ENCODE peak calls at places on chromosomes 6 and 20, in eight cellular contexts. X is CD8-positive, alpha-beta T cell; P is activated CD8-positive, alpha-beta memory T cell treated with anti-CD3 and anti-CD28 coated beads, Interleukin-2, amount 50 U/mL, for 48 hours; H is stimulated activated naive CD8-positive, alpha-beta T cell treated with anti-CD3 and anti-CD28 coated beads, Interleukin-15, Interleukin-2, amounts not matched to agents 100 U/mL and 50 U/mL, for 24 hours; D is SW 1271; N is AG08395; K is glutamatergic neuron; C is cardiac fibroblast. S is an unnamed sample.

GRCh38 chr6:41451039-41451438 is 95.1 kb upstream of the FOXP4 start:
- DNase-seq in X (no peak), P (no peak), H (no peak), D (no peak), N (no peak), K (peak), C (no peak), S (no peak)

GRCh38 chr20:38762174-38762573 is 13.9 kb downstream of the ACTR5 start:
- DNase-seq in X (no peak), P (no peak), H (no peak), D (no peak), N (no peak), K (no peak), C (no peak), S (no peak)

GRCh38 chr6:73394577-73395354 is at the start of gene DDX43:
- DNase-seq in X (no peak), P (peak), H (peak), D (no peak), N (peak), K (no peak), C (peak), S (no peak)

GRCh38 chr20:31871602-31871954 is 1.1 kb downstream of the TTLL9 start:
- DNase-seq in X (no peak), P (no peak), H (no peak), D (no peak), N (no peak), K (no peak), C (no peak), S (no peak)

GRCh38 chr6:1313755-1314503 is 2.0 kb downstream of the FOXQ1 start:
- DNase-seq in X (no peak), P (peak), H (peak), D (no peak), N (no peak), K (peak), C (no peak), S (no peak)

GRCh38 chr6:33105916-33106871 is 30.4 kb downstream of the HLA-DPB1 start:
- DNase-seq in X (no peak), P (no peak), H (no peak), D (no peak), N (no peak), K (no peak), C (no peak), S (no peak)

GRCh38 chr20:20407891-20408805 is 40.2 kb downstream of the INSM1 start:
- DNase-seq in X (no peak), P (no peak), H (no peak), D (peak), N (peak), K (peak), C (peak), S (no peak)

GRCh38 chr6:126650931-126651330 is 311.0 kb downstream of the CENPW start:
- DNase-seq in X (no peak), P (no peak), H (no peak), D (no peak), N (peak), K (no peak), C (no peak), S (no peak)

S was measured in NCI-H187 treated with DMSO at 0.1 percent for 48 hours.